ENCODE peak calls at places on chromosomes 11 and 22, in four cellular contexts. M is RCC 7860, G is aorta, H is D721Med. Z is an unnamed sample.

GRCh38 chr22:23061471-23062280 is 8.6 kb upstream of the GNAZ start:
- DNase-seq in M (no peak), G (no peak), H (no peak), Z (peak)

GRCh38 chr11:126863294-126863997 is 137.1 kb downstream of the KIRREL3 start:
- DNase-seq in M (no peak), G (no peak), H (no peak), Z (no peak)

GRCh38 chr22:22920104-22920654 is 32.6 kb downstream of the IGLL5 start:
- DNase-seq in M (no peak), G (no peak), H (no peak), Z (no peak)

GRCh38 chr11:47589103-47589502 is 2.6 kb downstream of the FAM180B start:
- DNase-seq in M (no peak), G (peak), H (no peak), Z (no peak)

GRCh38 chr11:115941481-115941993 is 437.3 kb upstream of the CADM1 start:
- DNase-seq in M (peak), G (peak), H (no peak), Z (peak)

GRCh38 chr11:99015634-99016454 is 4.9 kb upstream of the CNTN5 start:
- DNase-seq in M (peak), G (no peak), H (no peak), Z (no peak)

GRCh38 chr11:125446279-125446678 is 49.8 kb downstream of the FEZ1 start:
- DNase-seq in M (no peak), G (no peak), H (no peak), Z (no peak)

GRCh38 chr22:42719133-42719532 is 1.5 kb downstream of the A4GALT start:
- DNase-seq in M (no peak), G (no peak), H (no peak), Z (no peak)

GRCh38 chr11:116557261-116557660 is 215.5 kb downstream of the BUD13 start:
- DNase-seq in M (no peak), G (no peak), H (no peak), Z (no peak)

GRCh38 chr11:126431401-126432064 is 76.0 kb downstream of the ST3GAL4 start:
- DNase-seq in M (peak), G (peak), H (no peak), Z (no peak)

GRCh38 chr11:67268036-67268683 is 1.9 kb downstream of the GRK2 start:
- DNase-seq in M (no peak), G (peak), H (no peak), Z (peak)

GRCh38 chr22:26669060-26669481 is 11.7 kb downstream of the MIAT start:
- DNase-seq in M (no peak), G (no peak), H (no peak), Z (no peak)

GRCh38 chr11:134905513-134905912 is 493.5 kb upstream of the B3GAT1 start:
- DNase-seq in M (no peak), G (no peak), H (no peak), Z (no peak)